ENCODE peak calls at places on chromosomes 2 and 18, in seven cellular contexts. E, A, R, W, S, H and I are unnamed samples.

GRCh38 chr2:190352668-190353536 is 9.5 kb downstream of the INPP1 start:
- DNase-seq in R (peak; percentile 56), W (peak; percentile 99), H (no peak), S (no peak), A (no peak), E (no peak), I (no peak)

GRCh38 chr2:23788100-23788499 is 138.8 kb downstream of the ATAD2B start:
- DNase-seq in E (no peak), H (no peak), R (no peak), W (no peak), A (no peak), S (no peak), I (peak; percentile 6)

GRCh38 chr2:133605031-133605773 is 36.9 kb upstream of the NCKAP5 start:
- DNase-seq in W (no peak), H (no peak), A (no peak), S (no peak), E (no peak), R (peak; percentile 54), I (no peak)

GRCh38 chr18:35141567-35142269 is 99.1 kb upstream of the ZNF397 start:
- DNase-seq in E (no peak), S (no peak), A (no peak), W (no peak), R (no peak), H (no peak), I (no peak)

GRCh38 chr2:68889500-68889899 is 18.3 kb upstream of the BMP10 start:
- DNase-seq in S (no peak), A (no peak), W (no peak), E (no peak), H (no peak), R (peak; percentile 67), I (no peak)

GRCh38 chr2:47007221-47007825 is 91.7 kb upstream of the MCFD2 start:
- DNase-seq in S (no peak), H (no peak), R (no peak), A (no peak), E (no peak), W (no peak), I (no peak)

GRCh38 chr2:152175012-152175367 is 573 bp downstream of the STAM2 start:
- DNase-seq in E (no peak), H (no peak), W (no peak), R (no peak), A (no peak), S (no peak), I (no peak)

GRCh38 chr2:138023298-138023697 is 59.0 kb downstream of the HNMT start:
- DNase-seq in A (no peak), H (no peak), S (no peak), R (peak; percentile 79), E (no peak), W (no peak), I (no peak)

GRCh38 chr2:86753606-86754005 is 33.5 kb downstream of the RMND5A start:
- DNase-seq in R (peak; percentile 16), E (no peak), H (no peak), S (no peak), A (no peak), W (no peak), I (no peak)

GRCh38 chr2:60530660-60531276 is 22.7 kb downstream of the BCL11A start:
- DNase-seq in S (no peak), H (no peak), W (peak; percentile 84), E (peak; percentile 83), A (no peak), R (peak; percentile 67), I (no peak)

GRCh38 chr18:76565238-76566173 is 70.5 kb upstream of the ZNF516 start:
- DNase-seq in S (no peak), W (peak; percentile 63), R (peak; percentile 95), H (no peak), E (no peak), A (no peak), I (no peak)

GRCh38 chr2:240601831-240602160 is 15.3 kb downstream of the CAPN10 start:
- DNase-seq in H (no peak), R (no peak), A (no peak), W (no peak), E (no peak), S (no peak), I (no peak)

GRCh38 chr2:69149631-69150215 is 136.7 kb downstream of the ANTXR1 start:
- DNase-seq in W (no peak), A (no peak), E (no peak), H (no peak), S (no peak), R (peak; percentile 78), I (no peak)

GRCh38 chr2:36881816-36882215 is 84.5 kb downstream of the STRN start:
- DNase-seq in R (no peak), A (no peak), E (no peak), H (no peak), W (no peak), S (no peak), I (no peak)

GRCh38 chr2:238907717-238908173 is 59.9 kb downstream of the TWIST2 start:
- DNase-seq in A (no peak), W (no peak), H (no peak), S (no peak), R (no peak), E (no peak), I (no peak)

GRCh38 chr2:3443685-3444084 is 64.2 kb downstream of the TRAPPC12 start:
- DNase-seq in E (no peak), A (no peak), W (no peak), R (no peak), S (no peak), H (no peak), I (no peak)

GRCh38 chr2:46849741-46850474 is 65.7 kb downstream of the MCFD2 start:
- DNase-seq in E (no peak), W (no peak), H (no peak), S (no peak), A (no peak), R (peak; percentile 98), I (no peak)

GRCh38 chr2:144331652-144332355 is 188.1 kb downstream of the ZEB2 start:
- DNase-seq in E (no peak), H (no peak), R (peak; percentile 15), S (no peak), W (no peak), A (peak; percentile 41), I (peak; percentile 33)

GRCh38 chr2:239918749-239919148 is 106.4 kb downstream of the NDUFA10 start:
- DNase-seq in H (no peak), S (no peak), A (no peak), E (no peak), W (no peak), R (no peak), I (no peak)

GRCh38 chr2:88201811-88202169 is 31.6 kb downstream of the THNSL2 start:
- DNase-seq in H (no peak), R (no peak), S (no peak), E (no peak), A (no peak), W (no peak), I (no peak)

GRCh38 chr2:228927028-228928010 is 343.8 kb downstream of the PID1 start:
- DNase-seq in H (no peak), E (no peak), A (no peak), R (no peak), W (no peak), S (no peak), I (no peak)

GRCh38 chr2:11435036-11435435 is 30.9 kb downstream of the E2F6 start:
- DNase-seq in W (no peak), S (no peak), A (no peak), E (no peak), R (no peak), H (no peak), I (no peak)

GRCh38 chr2:14867853-14868252 is 235.3 kb downstream of the LRATD1 start:
- DNase-seq in A (no peak), W (no peak), E (no peak), S (no peak), R (no peak), H (no peak), I (no peak)

GRCh38 chr18:61893304-61893970 is 630 bp upstream of the RNF152 start:
- DNase-seq in E (no peak), W (no peak), R (peak; percentile 48), A (peak; percentile 42), S (no peak), H (peak; percentile 33), I (peak; percentile 37)

GRCh38 chr2:118535818-118536212 is 311.6 kb downstream of the EN1 start:
- DNase-seq in R (no peak), S (no peak), E (no peak), W (no peak), H (no peak), A (no peak), I (no peak)

GRCh38 chr2:33322607-33323006 is 153.8 kb upstream of the RASGRP3 start:
- DNase-seq in W (no peak), H (no peak), R (no peak), A (no peak), E (no peak), S (no peak), I (no peak)

GRCh38 chr18:32425466-32425865 is 45.2 kb downstream of the GAREM1 start:
- DNase-seq in H (no peak), S (no peak), W (peak; percentile 16), E (no peak), A (no peak), R (peak; percentile 88), I (no peak)

GRCh38 chr2:112627060-112628040 is 18.4 kb upstream of the SLC20A1 start:
- DNase-seq in H (peak; percentile 14), E (no peak), A (no peak), R (peak; percentile 98), S (no peak), W (no peak), I (no peak)

GRCh38 chr18:3261393-3262233 is at the start of gene MYL12B:
- DNase-seq in E (peak; percentile 64), R (peak; percentile 83), A (peak; percentile 60), H (peak; percentile 78), W (peak; percentile 72), S (peak; percentile 75), I (peak; percentile 71)

GRCh38 chr18:76384114-76384790 is 110.8 kb downstream of the ZNF516 start:
- DNase-seq in S (no peak), H (no peak), R (no peak), E (no peak), W (no peak), A (no peak), I (no peak)

GRCh38 chr2:236081171-236081570 is 87.0 kb downstream of the GBX2 start:
- DNase-seq in H (no peak), S (no peak), A (no peak), W (no peak), E (no peak), R (peak; percentile 10), I (no peak)

GRCh38 chr18:6405237-6406074 is 9.3 kb downstream of the L3MBTL4 start:
- DNase-seq in E (peak; percentile 52), A (no peak), S (no peak), W (peak; percentile 75), H (no peak), R (peak; percentile 23), I (no peak)

GRCh38 chr2:220318037-220318436 is 690.6 kb downstream of the SLC4A3 start:
- DNase-seq in W (no peak), S (no peak), A (no peak), E (no peak), H (no peak), R (no peak), I (no peak)

GRCh38 chr2:144643537-144644336 is 123.8 kb upstream of the ZEB2 start:
- DNase-seq in E (no peak), A (no peak), H (no peak), S (no peak), W (no peak), R (no peak), I (no peak)